ENCODE peak calls at places on chromosomes 3 and 15, in eight cellular contexts. Z is RKO; Q is M059J; C is stimulated activated naive CD8-positive, alpha-beta T cell treated with anti-CD3 and anti-CD28 coated beads, Interleukin-15, Interleukin-2, amounts not matched to agents 100 U/mL and 50 U/mL, for 24 hours; O is ovary; V is effector memory CD8-positive, alpha-beta T cell; X is KBM-7; N is EL. F is an unnamed sample.

GRCh38 chr3:182413682-182414081 is 379.6 kb upstream of the ATP11B start:
- DNase-seq in Z (no peak), Q (no peak), C (no peak), O (no peak), V (no peak), X (no peak), N (no peak), F (no peak)

GRCh38 chr3:42732829-42733459 is 30.3 kb upstream of the HHATL start:
- DNase-seq in Z (no peak), Q (no peak), C (no peak), O (no peak), V (no peak), X (no peak), N (no peak), F (no peak)

GRCh38 chr3:17047162-17047561 is 162.4 kb downstream of the PLCL2 start:
- DNase-seq in Z (no peak), Q (no peak), C (no peak), O (no peak), V (no peak), X (no peak), N (no peak), F (no peak)

GRCh38 chr15:100058458-100058857 is 283.3 kb downstream of the ADAMTS17 start:
- DNase-seq in Z (no peak), Q (no peak), C (no peak), O (no peak), V (no peak), X (no peak), N (no peak), F (no peak)

GRCh38 chr3:9980251-9980650 is 6.4 kb downstream of the EMC3 start:
- DNase-seq in Z (no peak), Q (no peak), C (no peak), O (no peak), V (no peak), X (no peak), N (no peak), F (no peak)

GRCh38 chr3:151434151-151434890 is 26.5 kb downstream of the IGSF10 start:
- DNase-seq in Z (peak; percentile 60), Q (peak; percentile 95), C (no peak), O (no peak), V (no peak), X (no peak), N (peak; percentile 85), F (no peak)

GRCh38 chr3:31536417-31536991 is 3.8 kb downstream of the STT3B start:
- DNase-seq in Z (no peak), Q (no peak), C (no peak), O (no peak), V (no peak), X (no peak), N (no peak), F (no peak)

GRCh38 chr3:159829056-159829995 is 159.3 kb upstream of the IL12A start:
- DNase-seq in Z (no peak), Q (peak; percentile 78), C (no peak), O (no peak), V (no peak), X (peak; percentile 89), N (peak; percentile 90), F (no peak)

GRCh38 chr3:14377838-14378169 is 24.6 kb upstream of the SLC6A6 start:
- DNase-seq in Z (no peak), Q (no peak), C (peak; percentile 42), O (no peak), V (peak; percentile 52), X (peak; percentile 52), N (no peak), F (no peak)

GRCh38 chr15:40075298-40076044 is 33.2 kb downstream of the BMF start:
- DNase-seq in Z (no peak), Q (peak; percentile 49), C (no peak), O (no peak), V (no peak), X (no peak), N (no peak), F (no peak)

GRCh38 chr3:72100062-72100511 is 315.1 kb upstream of the PROK2 start:
- DNase-seq in Z (no peak), Q (no peak), C (no peak), O (peak; percentile 15), V (no peak), X (no peak), N (no peak), F (peak; percentile 19)

GRCh38 chr3:61132062-61132461 is 119.2 kb downstream of the FHIT start:
- DNase-seq in Z (no peak), Q (no peak), C (no peak), O (no peak), V (no peak), X (no peak), N (no peak), F (no peak)

GRCh38 chr3:105593315-105593714 is 226.6 kb downstream of the ALCAM start:
- DNase-seq in Z (no peak), Q (no peak), C (no peak), O (no peak), V (no peak), X (no peak), N (no peak), F (no peak)

GRCh38 chr3:197088370-197088769 is 58.8 kb upstream of the MELTF start:
- DNase-seq in Z (no peak), Q (no peak), C (no peak), O (no peak), V (no peak), X (peak; percentile 71), N (no peak), F (peak; percentile 32)

F was measured in NAMALWA.